ENCODE peak calls at places on chromosome 10, in eight cellular contexts. N is tibial nerve, T is pancreas, A is hepatocyte, V is sigmoid colon, E is heart left ventricle, M is adrenal gland, O is left ventricle myocardium inferior. D is an unnamed sample.
A peak's percentile ranks its signal among the peaks of the same experiment; 100 is the strongest.

GRCh38 chr10:123241391-123242141 is 87.4 kb downstream of the BUB3 start:
- DNase-seq in N (no peak), T (no peak), A (no peak), V (no peak), E (no peak), M (no peak), O (no peak), D (peak; percentile 30)

GRCh38 chr10:85188770-85189484 is 860.5 kb downstream of the CCSER2 start:
- DNase-seq in N (no peak), T (no peak), A (no peak), V (no peak), E (no peak), M (no peak), O (no peak), D (no peak)

GRCh38 chr10:70053896-70054641 is 1.4 kb downstream of the MACROH2A2 start:
- DNase-seq in N (no peak), T (peak; percentile 20), A (peak; percentile 47), V (peak; percentile 61), E (peak; percentile 25), M (no peak), O (peak; percentile 16), D (peak; percentile 57)

GRCh38 chr10:42864575-42864974 is 82.0 kb downstream of the BMS1 start:
- DNase-seq in N (no peak), T (no peak), A (no peak), V (no peak), E (no peak), M (no peak), O (no peak), D (peak; percentile 35)

GRCh38 chr10:26238378-26238777 is 21.8 kb downstream of the GAD2 start:
- DNase-seq in N (no peak), T (no peak), A (no peak), V (no peak), E (no peak), M (no peak), O (no peak), D (no peak)

GRCh38 chr10:93568105-93568390 is 1.6 kb downstream of the FFAR4 start:
- DNase-seq in N (no peak), T (no peak), A (no peak), V (peak; percentile 57), E (no peak), M (no peak), O (peak; percentile 22), D (no peak)

GRCh38 chr10:119104653-119105024 is 726 bp downstream of the DENND10 start:
- DNase-seq in N (peak; percentile 5), T (peak; percentile 23), A (peak; percentile 37), V (peak; percentile 69), E (peak; percentile 24), M (no peak), O (peak; percentile 19), D (peak; percentile 64)

GRCh38 chr10:35460852-35461460 is 124.6 kb downstream of the CCNY start:
- DNase-seq in N (no peak), T (no peak), A (no peak), V (no peak), E (no peak), M (no peak), O (no peak), D (no peak)

GRCh38 chr10:29951441-29951931 is 107.9 kb downstream of the JCAD start:
- DNase-seq in N (no peak), T (no peak), A (no peak), V (no peak), E (no peak), M (peak; percentile 52), O (no peak), D (no peak)

GRCh38 chr10:84172435-84173356 is 905 bp upstream of the GPR15LG start:
- DNase-seq in N (no peak), T (no peak), A (no peak), V (no peak), E (no peak), M (no peak), O (no peak), D (peak; percentile 77)

GRCh38 chr10:67665491-67665890 is 30.5 kb downstream of the CTNNA3 start:
- DNase-seq in N (no peak), T (no peak), A (peak; percentile 7), V (no peak), E (peak; percentile 32), M (no peak), O (no peak), D (no peak)

GRCh38 chr10:520402-520787 is 169.1 kb downstream of the DIP2C start:
- DNase-seq in N (no peak), T (no peak), A (no peak), V (peak; percentile 77), E (no peak), M (no peak), O (no peak), D (no peak)

GRCh38 chr10:131905603-131906268 is 4.9 kb downstream of the PPP2R2D start:
- DNase-seq in N (no peak), T (no peak), A (no peak), V (peak; percentile 48), E (no peak), M (no peak), O (no peak), D (no peak)

GRCh38 chr10:103806376-103807320 is 48.7 kb downstream of the SH3PXD2A start:
- DNase-seq in N (no peak), T (no peak), A (no peak), V (no peak), E (peak; percentile 59), M (no peak), O (peak; percentile 39), D (no peak)

GRCh38 chr10:93876391-93876790 is 17.4 kb upstream of the SLC35G1 start:
- DNase-seq in N (no peak), T (no peak), A (no peak), V (no peak), E (no peak), M (no peak), O (no peak), D (no peak)

GRCh38 chr10:128632694-128633093 is 506.5 kb upstream of the MKI67 start:
- DNase-seq in N (no peak), T (no peak), A (no peak), V (no peak), E (no peak), M (no peak), O (no peak), D (no peak)

GRCh38 chr10:128631801-128632241 is 505.6 kb upstream of the MKI67 start:
- DNase-seq in N (peak; percentile 80), T (no peak), A (peak; percentile 32), V (no peak), E (no peak), M (no peak), O (no peak), D (no peak)

GRCh38 chr10:128630787-128631252 is 504.6 kb upstream of the MKI67 start:
- DNase-seq in N (no peak), T (no peak), A (no peak), V (no peak), E (no peak), M (no peak), O (no peak), D (no peak)

GRCh38 chr10:128629111-128630096 is 503.2 kb upstream of the MKI67 start:
- DNase-seq in N (no peak), T (no peak), A (peak; percentile 76), V (no peak), E (no peak), M (peak; percentile 27), O (no peak), D (no peak)

GRCh38 chr10:128633864-128634541 is 507.8 kb upstream of the MKI67 start:
- DNase-seq in N (peak; percentile 16), T (no peak), A (peak; percentile 34), V (no peak), E (no peak), M (no peak), O (no peak), D (peak; percentile 33)
- TF ChIP-seq CTCF in N (peak; percentile 16), T (no peak), A (peak; percentile 53), V (no peak), E (peak; percentile 10), M (no peak), O (peak; percentile 50), D (no peak)

DNA sequence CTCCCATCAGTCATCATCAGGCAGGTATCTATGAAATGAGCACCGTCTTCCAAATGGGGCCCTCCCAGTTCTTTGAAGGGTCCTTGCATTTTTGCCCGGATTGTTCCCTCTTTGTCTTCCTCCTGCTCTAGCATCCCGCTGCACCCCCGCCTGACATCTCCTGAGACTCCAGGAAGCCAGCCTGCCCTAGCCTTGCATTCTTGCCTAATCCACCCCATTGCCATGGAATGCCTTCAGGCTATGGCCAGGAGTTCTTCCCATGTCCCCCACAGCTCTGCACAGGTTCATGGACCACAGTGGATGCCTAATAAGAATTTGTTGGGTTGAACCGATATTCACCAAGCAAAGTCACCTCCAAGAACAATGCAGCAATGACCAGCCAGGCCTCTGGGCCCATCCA is 62.1 kb downstream of the ZMIZ1 start:
- DNase-seq in N (no peak), T (no peak), A (no peak), V (no peak), E (no peak), M (no peak), O (no peak), D (no peak)
- H3K4me1 ChIP-seq in N (peaks cover 18% of the 10 kb centered on the region), T (peaks cover 38% of the 10 kb centered on the region), A (peaks cover 55% of the 10 kb centered on the region), V (no peaks in the 10 kb centered on the region), E (peaks cover 89% of the 10 kb centered on the region), M (peaks cover 43% of the 10 kb centered on the region), O (peaks cover 100% of the 10 kb centered on the region), D (peaks cover 18% of the 10 kb centered on the region)

GRCh38 chr10:62305813-62306212 is 37.2 kb upstream of the RTKN2 start:
- DNase-seq in N (no peak), T (no peak), A (no peak), V (no peak), E (no peak), M (no peak), O (no peak), D (no peak)
- TF ChIP-seq CTCF in N (no peak), T (no peak), A (no peak), V (no peak), E (no peak), M (no peak), O (no peak), D (no peak)

GRCh38 chr10:14654821-14655382 is 119.8 kb downstream of the FAM107B start:
- DNase-seq in N (no peak), T (no peak), A (no peak), V (no peak), E (no peak), M (no peak), O (no peak), D (no peak)
- H3K4me1 ChIP-seq in N (peaks cover 12% of the 10 kb centered on the region), T (peaks cover 28% of the 10 kb centered on the region), A (peaks cover 15% of the 10 kb centered on the region), V (no peaks in the 10 kb centered on the region), E (peaks cover 3% of the 10 kb centered on the region), M (peaks cover 10% of the 10 kb centered on the region), O (peaks cover 19% of the 10 kb centered on the region), D (peaks cover 6% of the 10 kb centered on the region)

GRCh38 chr10:106571216-106571954 is 593.1 kb downstream of the SORCS1 start:
- DNase-seq in N (peak; percentile 13), T (no peak), A (peak; percentile 45), V (no peak), E (no peak), M (no peak), O (no peak), D (no peak)
- TF ChIP-seq CTCF in N (peak; percentile 34), T (no peak), A (peak; percentile 68), V (no peak), E (peak; percentile 37), M (peak; percentile 6), O (peak; percentile 60), D (no peak)

D was measured in mucosa of descending colon.